ENCODE peak calls at places on chromosomes 13 and 19, in four cellular contexts. W is HepG2, J is A549, K is K562. U is an unnamed sample.

GRCh38 chr13:39417643-39418042 is 185.3 kb downstream of the LHFPL6 start:
- DNase-seq in W (no peak), J (no peak), K (no peak), U (peak)

GRCh38 chr19:48967346-48968178 is 2.5 kb downstream of the FTL start:
- DNase-seq in W (peak), J (peak), K (no peak), U (no peak)

GRCh38 chr19:29845576-29846176 is 33.9 kb downstream of the CCNE1 start:
- DNase-seq in W (no peak), J (peak), K (peak), U (no peak)

GRCh38 chr19:5018224-5019015 is 49.5 kb downstream of the KDM4B start:
- DNase-seq in W (no peak), J (no peak), K (no peak), U (no peak)

GRCh38 chr13:20686863-20687579 is 16.5 kb upstream of the IL17D start:
- DNase-seq in W (no peak), J (no peak), K (no peak), U (no peak)

GRCh38 chr13:73708393-73708985 is 425.7 kb downstream of the KLF12 start:
- DNase-seq in W (peak), J (peak), K (peak), U (peak)

GRCh38 chr19:4015705-4016402 is 8.3 kb downstream of the PIAS4 start:
- DNase-seq in W (no peak), J (no peak), K (no peak), U (no peak)

GRCh38 chr19:42254083-42254849 is 662 bp downstream of the ERF start:
- DNase-seq in W (peak), J (peak), K (peak), U (peak)

GRCh38 chr13:101454767-101455166 is 2.3 kb downstream of the ITGBL1 start:
- DNase-seq in W (no peak), J (peak), K (no peak), U (no peak)

GRCh38 chr13:27991881-27992280 is 3.4 kb upstream of the URAD start:
- DNase-seq in W (no peak), J (no peak), K (no peak), U (no peak)

GRCh38 chr19:45451181-45451849 is 16.5 kb upstream of the FOSB start:
- DNase-seq in W (no peak), J (no peak), K (no peak), U (no peak)

GRCh38 chr13:45575830-45576180 is 39.7 kb downstream of the ERICH6B start:
- DNase-seq in W (no peak), J (no peak), K (no peak), U (no peak)

GRCh38 chr19:10334340-10335148 is 1.2 kb upstream of the RAVER1 start:
- DNase-seq in W (peak), J (peak), K (peak), U (peak)

GRCh38 chr13:24040835-24041234 is 119.7 kb upstream of the SPATA13 start:
- DNase-seq in W (no peak), J (no peak), K (no peak), U (no peak)

GRCh38 chr13:31610270-31610998 is 128.9 kb upstream of the RXFP2 start:
- DNase-seq in W (no peak), J (no peak), K (no peak), U (no peak)
- TF ChIP-seq ESRRA in W (no peak), J (no peak), K (no peak), U (no peak)

GRCh38 chr19:38210458-38210987 is 13.5 kb downstream of the DPF1 start:
- DNase-seq in W (no peak), J (no peak), K (no peak), U (peak)

GRCh38 chr19:38208571-38208970 is 15.5 kb downstream of the DPF1 start:
- DNase-seq in W (no peak), J (no peak), K (no peak), U (no peak)

GRCh38 chr19:38211206-38211605 is 12.8 kb downstream of the DPF1 start:
- DNase-seq in W (no peak), J (no peak), K (no peak), U (peak)

GRCh38 chr19:38209152-38209551 is 14.9 kb downstream of the DPF1 start:
- DNase-seq in W (no peak), J (no peak), K (no peak), U (no peak)

DNA sequence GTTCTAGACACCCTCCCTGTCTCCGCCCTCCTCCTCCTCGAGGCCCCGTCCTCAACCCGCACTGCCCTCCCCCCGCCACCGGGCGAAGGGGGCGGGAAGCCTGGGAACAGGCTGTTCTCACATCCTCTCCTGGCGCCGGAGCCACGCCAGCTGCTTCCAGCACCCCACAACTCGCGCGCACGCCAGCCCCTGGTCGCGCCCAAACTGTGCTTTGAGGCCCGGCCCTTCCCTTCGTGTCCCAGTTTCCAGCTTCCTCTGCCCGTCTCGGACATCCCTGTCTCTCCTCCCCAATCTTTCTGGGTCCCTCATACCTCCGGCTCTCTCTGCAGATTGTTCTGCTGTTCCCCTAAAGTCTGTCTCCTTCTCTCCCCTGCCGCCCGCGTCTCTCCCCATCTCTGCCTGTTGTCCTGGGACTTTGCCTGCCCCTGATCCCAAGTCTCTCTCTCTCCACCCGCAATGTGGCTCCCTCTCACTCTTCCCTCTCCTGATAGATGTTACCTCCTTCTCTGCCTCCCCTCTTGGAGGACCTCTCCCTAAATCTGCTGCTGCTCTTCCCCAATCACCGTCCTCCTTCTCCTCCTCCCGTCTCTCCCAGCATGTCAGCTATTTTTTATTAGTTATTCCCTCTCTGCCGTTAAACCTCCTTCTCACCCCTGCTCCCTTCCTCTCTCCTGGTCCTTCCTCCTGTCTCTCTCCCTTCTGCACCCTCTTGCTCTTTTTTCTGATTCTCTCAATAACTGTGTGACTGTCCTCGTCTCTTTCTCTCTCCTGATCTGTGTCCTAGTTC is 14.2 kb downstream of the DPF1 start:
- DNase-seq in W (no peak), J (no peak), K (no peak), U (peak)
- TF ChIP-seq NR3C1 in W (no peak), J (no peak), K (no peak), U (no peak)

DNA sequence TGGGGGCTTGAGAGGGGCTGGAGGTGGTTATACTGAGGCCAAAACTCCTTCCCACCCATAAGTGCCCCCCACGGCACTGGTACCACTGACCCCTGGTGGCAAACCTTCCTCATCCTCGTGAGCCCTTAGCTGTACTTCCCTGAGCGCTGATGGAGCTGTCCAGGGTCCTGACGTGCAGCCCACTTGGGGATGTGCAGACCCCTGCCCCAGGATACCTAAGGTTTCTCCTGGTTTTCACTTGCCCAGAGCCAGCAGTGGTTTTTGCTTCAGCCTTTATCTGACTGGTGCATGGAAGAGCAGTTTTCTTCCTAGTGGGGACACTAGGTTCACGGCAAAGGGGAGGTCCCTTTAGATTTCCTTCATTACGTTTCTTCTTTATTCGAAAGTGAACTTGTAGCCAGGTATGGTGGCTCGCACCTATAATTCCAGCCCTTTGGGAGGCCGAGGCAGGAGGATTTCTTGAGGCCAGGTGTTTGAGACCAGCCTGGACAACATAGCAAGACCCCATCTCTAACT is 28.7 kb upstream of the KCTD15 start:
- DNase-seq in W (peak), J (peak), K (peak), U (peak)
- TF ChIP-seq ESRRA in W (no peak), J (no peak), K (no peak), U (peak)

GRCh38 chr19:18833849-18834643 is 2.3 kb downstream of the UPF1 start:
- DNase-seq in W (peak), J (no peak), K (no peak), U (no peak)

GRCh38 chr19:18830488-18830887 is 1.3 kb upstream of the UPF1 start:
- DNase-seq in W (no peak), J (no peak), K (no peak), U (no peak)

GRCh38 chr19:18833141-18833476 is 1.4 kb downstream of the UPF1 start:
- DNase-seq in W (no peak), J (no peak), K (no peak), U (no peak)

GRCh38 chr19:18831524-18832330 is at the start of gene UPF1:
- DNase-seq in W (peak), J (peak), K (peak), U (peak)

GRCh38 chr19:18832331-18833140 is 777 bp downstream of the UPF1 start:
- DNase-seq in W (peak), J (peak), K (peak), U (peak)
- TF ChIP-seq NR3C1 in W (no peak), J (no peak), K (no peak), U (peak)

DNA sequence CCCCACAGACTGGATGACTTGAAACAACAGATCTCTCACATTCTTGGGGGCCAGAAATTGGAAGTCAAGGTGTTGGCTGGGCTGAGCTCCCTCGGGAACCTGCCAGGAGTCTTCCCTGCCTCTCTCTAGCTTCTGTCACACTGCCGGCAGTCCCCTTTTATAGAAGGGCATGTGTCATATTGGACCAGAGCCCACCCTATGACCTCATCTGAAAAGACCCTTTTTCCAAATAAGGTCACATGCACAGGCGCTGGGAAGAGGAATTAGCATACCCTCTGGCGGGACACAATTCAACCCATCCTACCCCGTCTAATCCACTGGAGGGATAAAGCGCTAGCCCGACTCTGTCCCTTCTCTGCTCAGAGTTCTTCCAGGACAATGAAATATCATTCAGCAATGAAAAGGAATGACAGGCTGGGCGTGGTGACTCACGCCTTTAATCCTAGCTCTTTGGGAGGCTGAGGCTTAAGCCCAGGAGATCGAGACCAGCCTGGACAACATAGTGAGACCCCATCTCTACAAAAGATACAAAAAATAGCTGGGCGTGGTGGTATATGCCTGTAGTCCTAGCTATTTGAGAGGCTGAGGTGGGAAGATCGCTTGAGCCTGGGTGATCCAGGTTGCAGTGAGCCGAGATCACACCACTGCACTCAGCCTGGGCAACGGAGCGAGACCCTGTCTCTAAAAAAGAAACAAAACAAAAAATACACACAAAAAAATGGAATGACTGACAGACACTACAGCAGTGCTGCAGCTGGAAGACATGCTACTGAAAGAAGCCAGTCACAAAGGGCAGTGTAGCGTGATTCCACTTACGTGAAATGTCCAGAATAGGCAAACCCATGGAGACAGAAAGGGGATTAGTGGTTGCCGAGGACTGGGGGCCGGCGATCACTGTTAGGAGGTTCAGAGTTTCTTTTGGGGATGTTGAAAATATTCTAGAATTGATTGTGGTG is 28.5 kb downstream of the MEIS3 start:
- DNase-seq in W (no peak), J (no peak), K (no peak), U (no peak)
- TF ChIP-seq ESRRA in W (no peak), J (no peak), K (no peak), U (no peak)

DNA sequence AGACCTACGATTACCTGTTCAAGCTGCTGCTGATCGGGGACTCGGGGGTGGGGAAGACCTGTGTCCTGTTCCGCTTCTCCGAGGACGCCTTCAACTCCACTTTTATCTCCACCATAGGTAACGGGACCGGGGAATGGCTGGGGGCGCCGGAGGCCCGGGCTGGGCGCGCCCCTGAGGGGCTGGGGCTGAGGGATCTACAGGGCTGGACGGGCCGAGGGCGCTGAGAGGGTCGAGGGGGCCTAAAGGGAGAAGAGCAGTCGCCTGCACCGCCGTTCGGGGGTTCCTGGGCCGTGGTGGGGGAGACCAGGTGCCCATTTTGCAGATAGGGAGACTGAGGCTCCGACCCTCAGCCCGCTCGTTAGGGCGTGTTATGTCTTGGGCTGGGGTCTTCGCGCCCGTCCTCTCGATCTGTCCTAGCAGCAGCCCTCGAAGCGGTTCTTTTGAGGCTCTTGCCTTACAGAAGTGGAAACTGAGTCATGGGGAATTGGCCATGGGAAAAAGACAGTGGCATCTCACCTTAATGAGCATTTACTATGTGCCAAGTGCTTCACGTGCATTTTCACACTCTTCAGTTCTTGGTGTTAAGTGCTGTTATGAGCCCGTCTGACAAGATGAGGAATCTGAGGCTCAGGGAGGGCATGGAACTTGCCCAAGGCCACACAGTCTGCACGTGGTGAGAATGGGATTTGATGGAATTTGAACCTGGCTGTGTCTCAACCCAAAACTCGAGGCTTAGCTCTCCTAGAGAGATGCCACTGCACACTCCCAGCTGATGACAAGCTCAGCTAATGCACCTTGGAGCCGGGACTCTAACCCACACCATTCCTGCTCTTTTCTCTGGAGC is 442 bp downstream of the RAB8A start:
- DNase-seq in W (no peak), J (no peak), K (no peak), U (no peak)
- TF ChIP-seq NR3C1 in W (no peak), J (no peak), K (no peak), U (no peak)

U was measured in WTC11.